ENCODE peak calls at places on chromosomes 11 and 22, in nine cellular contexts. D, M, Z, Q, Y, U, N, A and J are unnamed samples.

GRCh38 chr22:39808087-39808486 is 85.5 kb downstream of the ENTHD1 start:
- DNase-seq in Q (no peak), U (peak; percentile 53), A (peak; percentile 25), M (no peak), N (no peak), Z (no peak), Y (no peak), D (peak; percentile 36), J (peak; percentile 5)

GRCh38 chr22:27835446-27835845 is 33.9 kb upstream of the MN1 start:
- DNase-seq in U (no peak), N (no peak), Y (no peak), M (no peak), Z (no peak), A (no peak), D (no peak), Q (no peak), J (no peak)

GRCh38 chr11:610146-610801 is 5.5 kb downstream of the IRF7 start:
- DNase-seq in Z (no peak), U (no peak), A (no peak), Q (no peak), M (no peak), Y (no peak), N (no peak), D (no peak), J (no peak)

GRCh38 chr11:76698321-76699043 is 27.9 kb upstream of the LRRC32 start:
- DNase-seq in N (no peak), M (no peak), Z (no peak), D (peak; percentile 50), U (no peak), A (no peak), Q (no peak), Y (no peak), J (no peak)

GRCh38 chr11:88231894-88232482 is 56.7 kb upstream of the RAB38 start:
- DNase-seq in D (peak; percentile 7), Y (no peak), M (no peak), A (peak; percentile 16), N (no peak), U (no peak), Z (no peak), Q (no peak), J (no peak)

GRCh38 chr11:58933661-58934060 is 5.6 kb upstream of the GLYATL1 start:
- DNase-seq in M (no peak), U (no peak), Y (no peak), A (no peak), Q (no peak), Z (no peak), D (no peak), N (no peak), J (no peak)

GRCh38 chr11:64564947-64565889 is 25.8 kb upstream of the SLC22A12 start:
- DNase-seq in Z (no peak), M (no peak), Y (no peak), U (no peak), A (no peak), Q (no peak), N (peak; percentile 62), D (peak; percentile 17), J (no peak)

GRCh38 chr11:62656801-62657429 is 3.8 kb upstream of the INTS5 start:
- DNase-seq in A (no peak), Z (no peak), Q (no peak), U (no peak), Y (no peak), M (no peak), D (no peak), N (no peak), J (no peak)

GRCh38 chr11:28259177-28259843 is 151.1 kb downstream of the METTL15 start:
- DNase-seq in A (no peak), U (no peak), D (no peak), M (no peak), N (peak; percentile 47), Z (no peak), Q (no peak), Y (no peak), J (no peak)

GRCh38 chr11:128856241-128856640 is 10.9 kb downstream of the KCNJ1 start:
- DNase-seq in D (no peak), Q (no peak), N (no peak), Z (no peak), M (no peak), A (no peak), Y (no peak), U (no peak), J (no peak)

GRCh38 chr22:25752615-25753214 is 10.7 kb downstream of the MYO18B start:
- DNase-seq in Z (no peak), D (no peak), Y (no peak), U (no peak), Q (no peak), M (no peak), N (no peak), A (no peak), J (no peak)

GRCh38 chr22:25751174-25751581 is 9.2 kb downstream of the MYO18B start:
- DNase-seq in Z (no peak), Q (no peak), D (no peak), U (no peak), A (no peak), M (no peak), N (no peak), Y (peak; percentile 64), J (no peak)

GRCh38 chr22:25748704-25749103 is 6.7 kb downstream of the MYO18B start:
- DNase-seq in A (no peak), N (no peak), D (no peak), Q (no peak), Y (peak; percentile 55), U (peak; percentile 69), M (no peak), Z (no peak), J (no peak)

GRCh38 chr22:25749420-25750169 is 7.6 kb downstream of the MYO18B start:
- DNase-seq in Z (no peak), Y (no peak), Q (no peak), N (no peak), D (no peak), U (no peak), A (no peak), M (no peak), J (no peak)

GRCh38 chr22:25750569-25751173 is 8.7 kb downstream of the MYO18B start:
- DNase-seq in U (no peak), D (no peak), A (no peak), Z (no peak), M (no peak), Q (no peak), N (no peak), Y (no peak), J (no peak)
- TF ChIP-seq POLR2A in U (no peak), D (no peak), A (no peak), Z (no peak), M (no peak), Q (no peak), N (no peak), Y (no peak), J (no peak)

GRCh38 chr22:50225200-50225969 is 19.4 kb downstream of the TUBGCP6 start:
- DNase-seq in N (no peak), M (no peak), Z (no peak), U (no peak), D (no peak), Y (no peak), Q (no peak), A (no peak), J (no peak)

GRCh38 chr22:50222508-50222907 is 21.7 kb downstream of the SELENOO start:
- DNase-seq in A (no peak), D (no peak), N (no peak), U (no peak), Q (no peak), M (no peak), Y (no peak), Z (no peak), J (no peak)

GRCh38 chr22:50226224-50227165 is 18.3 kb downstream of the TUBGCP6 start:
- DNase-seq in A (no peak), D (no peak), N (no peak), Q (no peak), M (no peak), Z (no peak), Y (no peak), U (no peak), J (no peak)

GRCh38 chr22:50221410-50222300 is 20.8 kb downstream of the SELENOO start:
- DNase-seq in Y (no peak), D (no peak), Z (no peak), U (no peak), M (no peak), Q (no peak), N (no peak), A (no peak), J (no peak)

DNA sequence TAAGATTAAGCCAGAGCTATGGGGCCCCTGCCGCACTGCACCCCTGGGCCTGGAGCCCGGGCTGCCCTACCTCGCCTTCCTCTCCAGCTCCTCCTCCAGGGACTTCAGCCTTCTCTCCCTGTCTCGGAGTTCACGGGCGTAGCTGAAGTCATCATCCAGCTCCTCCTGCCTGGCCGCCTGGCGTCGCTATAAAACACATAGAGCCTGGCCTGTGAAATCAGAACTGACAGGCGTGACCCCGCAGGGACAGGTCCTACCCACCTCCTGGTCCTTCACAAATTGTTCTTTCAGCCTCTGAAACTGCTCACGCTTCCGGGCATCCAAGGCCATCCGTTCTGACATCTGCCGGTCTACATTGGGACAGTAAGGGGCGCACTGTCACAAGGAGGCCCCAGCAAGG is 20.8 kb downstream of the TUBGCP6 start:
- DNase-seq in Q (no peak), D (no peak), U (no peak), Y (no peak), M (no peak), A (no peak), N (no peak), Z (no peak), J (no peak)
- TF ChIP-seq POLR2A in Q (no peak), D (no peak), U (no peak), Y (no peak), M (no peak), A (no peak), N (no peak), Z (no peak), J (no peak)

GRCh38 chr11:18770479-18771125 is 21.0 kb downstream of the PTPN5 start:
- DNase-seq in A (no peak), D (no peak), Y (no peak), N (peak; percentile 45), Q (no peak), M (no peak), U (no peak), Z (no peak), J (no peak)
- TF ChIP-seq POLR2A in A (no peak), D (no peak), Y (no peak), N (no peak), Q (no peak), M (no peak), U (no peak), Z (no peak), J (no peak)

DNA sequence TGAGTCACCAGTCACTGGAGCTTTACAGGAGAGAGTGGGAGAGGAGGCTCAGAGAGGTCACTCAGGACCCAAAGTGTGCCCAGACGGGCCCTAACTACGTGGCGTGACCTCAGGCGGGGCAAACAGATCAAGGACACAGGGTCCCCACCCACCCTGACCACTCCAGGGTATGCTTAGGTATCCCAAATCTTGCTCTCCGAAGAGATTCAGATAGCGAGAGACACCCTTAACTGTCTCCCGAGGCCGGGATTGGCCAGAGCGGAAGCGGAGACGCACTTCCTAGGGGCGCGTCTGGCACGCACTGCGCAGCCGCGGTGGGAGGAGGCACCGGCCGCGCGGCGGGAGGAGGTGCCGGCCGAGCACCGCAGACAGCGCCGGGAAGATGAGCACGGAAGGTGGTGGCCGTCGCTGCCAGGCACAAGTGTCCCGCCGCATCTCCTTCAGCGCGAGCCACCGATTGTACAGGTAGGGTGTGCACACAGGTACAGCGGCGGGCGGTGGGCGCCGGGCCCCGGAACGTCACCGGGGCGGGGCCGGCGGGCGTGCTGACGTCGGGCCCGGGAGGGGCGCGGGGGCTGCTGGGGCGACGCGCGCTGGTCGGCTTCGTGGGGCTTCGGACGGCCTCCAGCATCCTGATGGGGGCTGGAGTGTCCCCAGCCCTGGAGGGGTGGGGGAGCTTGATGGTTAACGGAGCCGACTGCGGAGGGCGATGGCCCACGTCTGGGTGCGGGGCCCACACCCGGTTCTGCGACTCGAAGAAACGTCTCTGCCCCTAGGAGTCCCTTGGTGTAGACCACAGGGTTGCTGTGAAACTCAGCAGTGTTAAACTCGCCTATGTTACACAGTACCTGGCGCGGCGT is at the start of gene PTS:
- DNase-seq in U (peak; percentile 90), D (peak; percentile 84), Z (peak; percentile 93), N (peak; percentile 97), Y (peak; percentile 89), Q (peak; percentile 95), A (peak; percentile 91), M (peak; percentile 81), J (peak; percentile 86)
- TF ChIP-seq POLR2A in U (peak; percentile 95), D (peak; percentile 79), Z (no peak), N (peak; percentile 91), Y (peak; percentile 54), Q (peak; percentile 93), A (peak; percentile 93), M (peak; percentile 86), J (peak; percentile 92)